ENCODE peak calls at places on chromosomes 4 and X, in four cellular contexts. One of them, this sample, is unnamed.

GRCh38 chr4:67723949-67724348 is 23.0 kb upstream of the UBA6 start:
- DNase-seq in GM12878: no peak
- DNase-seq in IMR-90: no peak
- DNase-seq in K562: no peak
- DNase-seq in this sample: peak

GRCh38 chr4:83701041-83701440 is 165.1 kb downstream of the GPAT3 start:
- DNase-seq in IMR-90: no peak
- DNase-seq in K562: no peak
- DNase-seq in GM12878: no peak
- DNase-seq in this sample: no peak

GRCh38 chr4:26826721-26827120 is 33.9 kb upstream of the STIM2 start:
- DNase-seq in K562: no peak
- DNase-seq in IMR-90: peak
- DNase-seq in GM12878: peak
- DNase-seq in this sample: no peak

GRCh38 chr4:55321707-55322264 is 24.3 kb upstream of the SRD5A3 start:
- DNase-seq in K562: peak
- DNase-seq in IMR-90: peak
- DNase-seq in GM12878: peak
- DNase-seq in this sample: peak

GRCh38 chr4:108635070-108635655 is 14.8 kb downstream of the RPL34 start:
- DNase-seq in K562: no peak
- DNase-seq in GM12878: no peak
- DNase-seq in IMR-90: no peak
- DNase-seq in this sample: no peak

GRCh38 chr4:58807843-58808605 is 1697.8 kb upstream of the IGFBP7 start:
- DNase-seq in GM12878: no peak
- DNase-seq in K562: no peak
- DNase-seq in IMR-90: no peak
- DNase-seq in this sample: no peak

GRCh38 chrX:11557120-11557519 is 108.6 kb downstream of the ARHGAP6 start:
- DNase-seq in K562: no peak
- DNase-seq in IMR-90: peak
- DNase-seq in GM12878: no peak
- DNase-seq in this sample: no peak

GRCh38 chr4:168636506-168637176 is 139.8 kb downstream of the PALLD start:
- DNase-seq in K562: no peak
- DNase-seq in IMR-90: peak
- DNase-seq in GM12878: no peak
- DNase-seq in this sample: no peak

GRCh38 chr4:177239878-177240277 is 69.8 kb upstream of the NEIL3 start:
- DNase-seq in GM12878: no peak
- DNase-seq in K562: no peak
- DNase-seq in IMR-90: peak
- DNase-seq in this sample: peak

GRCh38 chr4:66964467-66964866 is 580.8 kb downstream of the CENPC start:
- DNase-seq in GM12878: no peak
- DNase-seq in IMR-90: no peak
- DNase-seq in K562: no peak
- DNase-seq in this sample: no peak

GRCh38 chr4:184529283-184529682 is 54.9 kb upstream of the IRF2 start:
- DNase-seq in IMR-90: no peak
- DNase-seq in GM12878: no peak
- DNase-seq in K562: no peak
- DNase-seq in this sample: no peak

DNA sequence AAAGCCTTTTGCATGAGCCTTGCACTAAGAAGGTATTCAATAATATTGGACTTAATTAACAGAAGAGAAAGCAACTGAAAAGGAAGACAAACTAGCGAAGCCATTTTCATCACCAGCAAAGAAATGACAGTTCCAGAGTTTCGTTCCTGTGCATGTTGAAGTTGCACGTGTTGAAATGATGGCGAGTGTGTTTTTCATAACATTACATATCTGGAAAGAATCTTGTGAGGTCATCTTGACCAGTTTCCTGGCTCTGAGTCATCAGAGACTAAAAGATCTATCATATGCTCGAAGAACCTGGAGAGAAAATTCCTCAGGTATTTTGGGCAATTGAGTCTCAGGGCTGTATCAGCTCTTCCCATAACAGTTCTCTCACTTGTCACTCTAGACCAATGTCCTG is 106.2 kb upstream of the MAML3 start:
- DNase-seq in IMR-90: peak
- DNase-seq in K562: no peak
- DNase-seq in GM12878: no peak
- DNase-seq in this sample: no peak
- TF ChIP-seq RAD21 in IMR-90: no peak
- TF ChIP-seq RAD21 in K562: no peak
- TF ChIP-seq RAD21 in GM12878: no peak
- TF ChIP-seq RAD21 in this sample: no peak

GRCh38 chr4:76591992-76592391 is 157.0 kb downstream of the SHROOM3 start:
- DNase-seq in GM12878: no peak
- DNase-seq in IMR-90: no peak
- DNase-seq in K562: no peak
- DNase-seq in this sample: no peak
- TF ChIP-seq RAD21 in GM12878: no peak
- TF ChIP-seq RAD21 in IMR-90: no peak
- TF ChIP-seq RAD21 in K562: no peak
- TF ChIP-seq RAD21 in this sample: no peak

DNA sequence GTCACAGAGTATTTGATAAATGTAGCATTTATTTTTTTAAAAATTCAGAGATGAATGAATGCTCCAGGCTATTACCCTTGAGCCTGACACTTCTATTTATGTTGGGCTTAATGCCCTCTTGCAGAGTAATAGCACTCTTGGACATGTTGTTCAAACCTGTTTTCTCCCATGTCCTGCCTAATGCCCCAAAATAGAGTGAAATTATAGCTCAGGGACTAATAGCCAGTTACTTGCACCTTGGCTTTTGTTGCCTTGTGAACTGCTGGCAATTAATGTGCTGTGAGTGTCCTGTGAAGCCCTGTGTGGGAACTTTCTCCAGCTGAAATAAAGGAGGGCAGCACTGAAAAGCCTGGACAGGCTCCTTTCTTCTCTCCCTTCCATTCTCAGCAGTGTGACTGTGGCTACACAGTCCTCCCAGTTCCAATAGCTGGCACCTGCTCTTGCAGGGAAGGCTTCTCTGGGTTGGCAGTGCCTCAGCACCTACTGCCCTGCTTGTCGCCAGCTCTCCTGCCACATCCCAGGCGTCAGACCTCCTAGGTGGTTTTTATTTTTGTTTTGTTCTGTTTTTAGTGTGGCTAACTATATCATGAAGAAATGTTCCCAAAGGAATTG is 72.4 kb downstream of the DCLK2 start:
- DNase-seq in K562: no peak
- DNase-seq in IMR-90: no peak
- DNase-seq in GM12878: no peak
- DNase-seq in this sample: no peak
- TF ChIP-seq RAD21 in K562: no peak
- TF ChIP-seq RAD21 in IMR-90: no peak
- TF ChIP-seq RAD21 in GM12878: no peak
- TF ChIP-seq RAD21 in this sample: no peak

DNA sequence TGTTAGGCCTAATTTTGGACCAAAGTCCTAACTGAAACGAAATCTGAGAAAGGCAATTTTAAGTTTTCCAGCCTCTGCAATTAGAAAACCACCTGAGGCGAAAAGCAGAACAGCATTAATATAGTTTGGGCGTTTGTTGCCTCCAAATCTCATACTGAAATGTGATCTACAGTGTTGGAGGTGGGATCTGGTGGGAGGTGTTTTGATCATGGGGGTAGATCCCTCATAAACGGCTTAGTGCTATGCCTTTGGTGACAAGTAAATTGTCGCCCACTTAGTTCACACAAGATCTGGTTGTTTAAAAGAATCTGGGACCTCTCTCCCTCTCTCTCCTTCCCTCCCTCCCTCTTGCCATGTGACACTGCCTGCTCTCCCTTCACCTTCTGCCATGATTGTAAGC is 5.7 kb downstream of the FAM241A start:
- DNase-seq in GM12878: no peak
- DNase-seq in K562: no peak
- DNase-seq in IMR-90: no peak
- DNase-seq in this sample: no peak
- TF ChIP-seq RAD21 in GM12878: no peak
- TF ChIP-seq RAD21 in K562: no peak
- TF ChIP-seq RAD21 in IMR-90: no peak
- TF ChIP-seq RAD21 in this sample: no peak

GRCh38 chr4:94833394-94833793 is 75.6 kb downstream of the BMPR1B start:
- DNase-seq in K562: no peak
- DNase-seq in IMR-90: peak
- DNase-seq in GM12878: no peak
- DNase-seq in this sample: no peak

GRCh38 chr4:94828882-94829281 is 71.1 kb downstream of the BMPR1B start:
- DNase-seq in IMR-90: no peak
- DNase-seq in K562: no peak
- DNase-seq in GM12878: no peak
- DNase-seq in this sample: no peak

GRCh38 chr4:94831607-94832006 is 73.9 kb downstream of the BMPR1B start:
- DNase-seq in GM12878: no peak
- DNase-seq in IMR-90: no peak
- DNase-seq in K562: no peak
- DNase-seq in this sample: no peak

GRCh38 chr4:94826206-94826605 is 68.5 kb downstream of the BMPR1B start:
- DNase-seq in GM12878: no peak
- DNase-seq in K562: no peak
- DNase-seq in IMR-90: no peak
- DNase-seq in this sample: no peak

DNA sequence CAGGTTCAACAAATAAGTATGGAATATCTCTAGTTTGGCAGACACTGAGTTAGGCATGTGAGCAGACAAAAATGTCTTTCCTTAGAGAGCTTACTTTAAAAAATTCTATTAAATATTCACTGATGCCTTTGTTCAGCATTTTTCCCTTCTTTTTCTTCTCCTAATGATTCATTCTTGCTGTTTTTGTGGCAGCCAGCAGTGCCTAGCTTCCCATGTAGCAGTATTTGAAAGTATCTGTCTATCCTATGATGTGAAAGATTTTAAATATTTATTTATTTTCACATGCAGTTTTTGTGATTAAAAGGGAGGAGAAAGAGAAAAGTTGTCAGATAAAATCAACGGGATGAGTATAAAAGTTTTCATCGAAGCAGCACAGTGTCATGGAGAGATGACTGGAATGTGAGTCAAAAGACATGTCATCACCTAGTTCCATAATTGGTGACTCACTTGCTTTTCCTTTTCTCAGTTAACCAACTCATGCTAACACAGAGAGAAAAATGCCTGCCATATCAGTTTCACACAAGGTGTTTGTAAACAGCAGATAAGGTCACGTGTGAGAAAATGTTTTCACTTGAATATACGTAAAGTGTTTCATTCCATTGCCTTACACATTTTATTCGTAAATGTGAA is 69.8 kb downstream of the BMPR1B start:
- DNase-seq in IMR-90: peak
- DNase-seq in GM12878: no peak
- DNase-seq in K562: peak
- DNase-seq in this sample: no peak
- TF ChIP-seq RAD21 in IMR-90: no peak
- TF ChIP-seq RAD21 in GM12878: no peak
- TF ChIP-seq RAD21 in K562: no peak
- TF ChIP-seq RAD21 in this sample: no peak

DNA sequence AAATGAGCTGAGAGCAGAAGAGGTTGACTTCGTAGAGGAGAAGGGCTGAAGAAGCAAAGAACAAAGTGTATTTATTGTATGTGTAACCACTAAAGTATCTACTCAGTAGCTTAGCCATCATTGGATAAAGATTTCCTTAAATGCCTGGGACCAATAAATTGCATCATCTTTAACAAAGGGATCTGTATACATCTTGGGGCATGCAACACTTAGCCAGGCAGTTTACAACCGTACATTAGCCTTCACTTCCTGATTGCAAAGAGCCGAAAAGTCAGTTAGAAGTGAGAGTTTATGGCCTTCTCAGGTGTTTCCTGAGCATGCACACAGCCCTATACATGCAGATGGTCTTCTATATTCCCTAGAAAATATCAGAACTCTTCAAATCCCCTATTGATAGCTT is 68.0 kb upstream of the MAGED1 start:
- DNase-seq in IMR-90: peak
- DNase-seq in GM12878: no peak
- DNase-seq in K562: no peak
- DNase-seq in this sample: no peak
- TF ChIP-seq RAD21 in IMR-90: no peak
- TF ChIP-seq RAD21 in GM12878: no peak
- TF ChIP-seq RAD21 in K562: no peak
- TF ChIP-seq RAD21 in this sample: no peak

DNA sequence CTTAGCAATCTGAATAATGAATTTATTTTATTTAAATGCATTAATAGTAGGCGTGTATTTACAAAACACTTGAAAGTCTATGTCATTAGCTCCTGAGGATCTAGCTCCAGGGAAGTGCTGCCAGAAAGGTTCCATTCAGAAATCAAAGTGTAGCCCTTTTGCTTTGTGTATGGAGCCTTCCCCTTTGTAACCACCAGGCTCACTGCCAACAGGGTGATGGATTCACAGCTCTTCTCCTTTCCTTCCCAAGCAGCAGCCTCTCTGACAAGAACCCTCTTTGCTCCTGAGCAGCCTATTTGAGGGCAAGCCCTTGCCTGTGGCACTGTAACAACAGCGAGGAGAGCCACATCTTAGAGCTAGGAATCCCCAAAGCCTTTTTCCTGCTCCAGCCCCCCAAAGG is 286.0 kb upstream of the RASGEF1B start:
- DNase-seq in GM12878: no peak
- DNase-seq in IMR-90: no peak
- DNase-seq in K562: no peak
- DNase-seq in this sample: no peak
- TF ChIP-seq RAD21 in GM12878: no peak
- TF ChIP-seq RAD21 in IMR-90: no peak
- TF ChIP-seq RAD21 in K562: no peak
- TF ChIP-seq RAD21 in this sample: no peak

This sample was measured in SK-N-SH.